ENCODE peak calls at places on chromosomes 12 and 14, in four cellular contexts. P, D, L and H are unnamed samples.

GRCh38 chr12:3032770-3033537 is 44.2 kb upstream of the TSPAN9 start:
- DNase-seq in D (no peak), L (no peak), P (no peak), H (no peak)

GRCh38 chr14:62691613-62692489 is 353.4 kb downstream of the KCNH5 start:
- DNase-seq in P (no peak), L (no peak), D (no peak), H (peak; percentile 78)

GRCh38 chr12:113416091-113416754 is 6.0 kb upstream of the SDSL start:
- DNase-seq in L (no peak), D (no peak), P (no peak), H (peak; percentile 10)

GRCh38 chr12:28497889-28498411 is 307.7 kb downstream of the CCDC91 start:
- DNase-seq in L (peak; percentile 7), D (no peak), P (no peak), H (peak; percentile 49)

GRCh38 chr12:85820117-85820516 is 16.1 kb downstream of the RASSF9 start:
- DNase-seq in L (no peak), P (no peak), D (no peak), H (peak; percentile 25)

GRCh38 chr14:71753126-71753830 is 179.0 kb upstream of the RGS6 start:
- DNase-seq in L (peak; percentile 91), D (peak; percentile 79), P (peak; percentile 90), H (peak; percentile 91)

GRCh38 chr12:51082561-51083139 is 746 bp downstream of the CSRNP2 start:
- DNase-seq in L (no peak), D (peak; percentile 51), P (no peak), H (peak; percentile 70)

GRCh38 chr14:90819734-90820393 is 3.6 kb upstream of the TTC7B start:
- DNase-seq in D (no peak), L (no peak), P (no peak), H (no peak)

GRCh38 chr12:117213295-117213808 is 23.1 kb upstream of the FBXO21 start:
- DNase-seq in D (no peak), P (no peak), L (no peak), H (no peak)

GRCh38 chr14:104521816-104522745 is 57.5 kb upstream of the C14orf180 start:
- DNase-seq in L (no peak), P (no peak), D (no peak), H (no peak)

GRCh38 chr14:77910506-77910905 is 110.6 kb downstream of the ADCK1 start:
- DNase-seq in L (no peak), P (no peak), D (no peak), H (no peak)

GRCh38 chr12:21881950-21882349 is 59.3 kb downstream of the ABCC9 start:
- DNase-seq in L (no peak), P (no peak), D (no peak), H (no peak)
- H3K4me1 ChIP-seq in L (no peaks in the 10 kb centered on the region), P (no peaks in the 10 kb centered on the region), D (no peaks in the 10 kb centered on the region), H (peaks cover 4% of the 10 kb centered on the region)

DNA sequence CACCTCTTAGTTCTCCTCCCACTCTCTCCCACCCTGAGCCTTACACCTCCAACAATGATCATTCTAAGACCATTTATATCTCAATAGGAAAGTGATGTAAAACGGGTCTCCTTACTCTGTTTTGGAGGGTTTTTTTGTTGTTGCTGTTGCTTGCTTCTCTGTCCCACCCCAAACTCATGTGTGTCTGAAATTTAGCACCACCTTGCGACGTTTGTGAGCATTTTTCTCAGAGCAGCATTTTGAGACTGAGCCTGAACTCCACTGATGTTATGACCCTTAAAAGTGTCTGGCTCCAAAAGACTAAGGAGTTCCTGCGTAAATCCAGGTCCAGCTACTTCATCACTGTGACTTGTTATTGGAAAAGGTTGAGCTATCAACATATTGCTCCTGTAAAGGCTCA is 155.0 kb downstream of the DAD1 start:
- DNase-seq in P (peak; percentile 14), L (no peak), D (no peak), H (no peak)
- H3K4me3 ChIP-seq in P (no peak overlapping the region), L (no peak overlapping the region), D (no peak overlapping the region), H (no peak overlapping the region)

GRCh38 chr12:65868878-65869277 is 44.6 kb downstream of the HMGA2 start:
- DNase-seq in P (no peak), D (no peak), L (no peak), H (no peak)

GRCh38 chr12:65867428-65867827 is 43.1 kb downstream of the HMGA2 start:
- DNase-seq in D (no peak), P (no peak), L (no peak), H (peak; percentile 96)

GRCh38 chr12:65875635-65876034 is 51.4 kb downstream of the HMGA2 start:
- DNase-seq in D (no peak), L (no peak), P (no peak), H (peak; percentile 76)

GRCh38 chr12:65868133-65868705 is 43.9 kb downstream of the HMGA2 start:
- DNase-seq in L (no peak), D (no peak), P (no peak), H (peak; percentile 93)

DNA sequence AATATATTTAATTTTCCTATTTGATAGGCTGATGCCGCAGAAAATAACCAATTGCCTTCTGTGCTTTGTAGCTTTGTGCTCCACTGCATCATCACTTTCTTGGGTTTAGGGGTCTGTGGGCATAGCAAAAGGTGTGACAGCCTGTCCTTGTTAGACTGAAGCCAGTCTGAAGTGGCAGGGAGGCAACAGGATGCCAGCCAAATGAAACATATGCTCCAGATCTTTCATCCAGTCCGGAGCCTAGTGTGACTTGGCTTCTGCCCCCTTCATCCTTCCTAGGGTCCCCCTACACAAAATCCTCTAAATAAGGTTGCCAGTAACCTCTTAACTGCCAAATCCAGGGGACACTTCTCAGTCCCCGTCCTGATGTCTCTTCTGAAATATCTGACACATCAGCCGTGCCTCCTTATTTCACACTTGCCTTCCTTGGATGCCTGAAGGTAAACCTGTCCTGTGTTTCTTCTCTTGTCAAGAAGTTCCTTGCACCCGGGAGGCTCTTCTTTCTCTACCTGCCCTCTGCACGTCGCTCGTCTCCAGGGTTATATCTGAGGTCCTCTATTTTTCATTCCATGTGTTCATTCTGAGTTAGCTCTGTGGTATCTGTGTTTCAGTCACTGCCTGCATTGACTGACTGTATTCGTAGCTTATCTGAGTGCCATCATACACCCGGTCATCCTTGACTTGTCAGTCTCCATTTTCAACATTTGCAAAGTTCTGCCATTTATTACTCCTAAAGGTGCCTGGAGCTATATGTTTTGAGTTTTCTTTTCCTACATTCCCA is 47.8 kb downstream of the HMGA2 start:
- DNase-seq in P (no peak), D (no peak), L (no peak), H (no peak)
- H3K79me2 ChIP-seq in P (peaks cover 50% of the 10 kb centered on the region), D (no peaks in the 10 kb centered on the region), L (peaks cover 100% of the 10 kb centered on the region), H (peaks cover 81% of the 10 kb centered on the region)

GRCh38 chr14:53608369-53608768 is 348.3 kb downstream of the BMP4 start:
- DNase-seq in P (no peak), L (peak; percentile 74), D (no peak), H (peak; percentile 36)
- H3K4me1 ChIP-seq in P (peaks cover 2% of the 10 kb centered on the region), L (peaks cover 30% of the 10 kb centered on the region), D (peaks cover 10% of the 10 kb centered on the region), H (no peaks in the 10 kb centered on the region)

GRCh38 chr12:27244680-27245005 is 557 bp downstream of the STK38L start:
- DNase-seq in L (no peak), D (no peak), P (no peak), H (peak; percentile 80)

GRCh38 chr12:27243804-27244679 is at the start of gene STK38L:
- DNase-seq in L (peak; percentile 96), P (peak; percentile 96), D (peak; percentile 96), H (peak; percentile 98)

GRCh38 chr12:27246774-27247173 is 2.7 kb downstream of the STK38L start:
- DNase-seq in L (no peak), P (no peak), D (no peak), H (no peak)

GRCh38 chr12:27246141-27246540 is 2.1 kb downstream of the STK38L start:
- DNase-seq in L (no peak), D (no peak), P (peak; percentile 66), H (no peak)

GRCh38 chr12:27245039-27245438 is 953 bp downstream of the STK38L start:
- DNase-seq in P (no peak), L (no peak), D (no peak), H (peak; percentile 29)
- H3K4me3 ChIP-seq in P (peak overlapping the region; percentile 71), L (peak overlapping the region; percentile 84), D (peak overlapping the region; percentile 51), H (peak overlapping the region; percentile 89)

GRCh38 chr12:39348523-39348922 is 94.4 kb downstream of the KIF21A start:
- DNase-seq in P (no peak), L (no peak), D (no peak), H (no peak)

GRCh38 chr12:39354955-39355354 is 88.0 kb downstream of the KIF21A start:
- DNase-seq in D (no peak), L (no peak), P (no peak), H (no peak)

GRCh38 chr12:39348941-39349626 is 93.8 kb downstream of the KIF21A start:
- DNase-seq in L (no peak), D (no peak), P (no peak), H (no peak)

GRCh38 chr12:39352470-39352869 is 90.5 kb downstream of the KIF21A start:
- DNase-seq in D (no peak), P (no peak), L (no peak), H (no peak)

DNA sequence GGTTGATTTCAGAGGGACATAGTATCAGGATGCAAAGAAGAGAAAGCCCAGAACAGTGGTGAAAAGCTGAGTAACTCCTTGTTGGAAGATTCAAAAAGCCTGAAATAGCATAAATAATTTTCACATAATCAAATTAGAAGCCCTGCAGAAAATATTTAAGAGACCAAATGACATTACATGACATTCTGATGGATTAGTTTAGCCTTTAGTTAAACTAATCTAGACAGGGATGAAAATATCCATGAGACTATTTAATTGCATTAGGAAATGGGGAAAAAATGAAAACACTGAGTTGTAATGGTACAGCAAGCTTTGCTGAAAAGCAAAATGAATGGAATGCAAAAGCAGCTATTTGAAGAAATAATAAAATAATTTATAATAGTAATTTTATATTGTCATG is 91.8 kb downstream of the KIF21A start:
- DNase-seq in D (no peak), P (no peak), L (no peak), H (no peak)
- H3K79me2 ChIP-seq in D (no peaks in the 10 kb centered on the region), P (no peaks in the 10 kb centered on the region), L (no peaks in the 10 kb centered on the region), H (no peaks in the 10 kb centered on the region)

DNA sequence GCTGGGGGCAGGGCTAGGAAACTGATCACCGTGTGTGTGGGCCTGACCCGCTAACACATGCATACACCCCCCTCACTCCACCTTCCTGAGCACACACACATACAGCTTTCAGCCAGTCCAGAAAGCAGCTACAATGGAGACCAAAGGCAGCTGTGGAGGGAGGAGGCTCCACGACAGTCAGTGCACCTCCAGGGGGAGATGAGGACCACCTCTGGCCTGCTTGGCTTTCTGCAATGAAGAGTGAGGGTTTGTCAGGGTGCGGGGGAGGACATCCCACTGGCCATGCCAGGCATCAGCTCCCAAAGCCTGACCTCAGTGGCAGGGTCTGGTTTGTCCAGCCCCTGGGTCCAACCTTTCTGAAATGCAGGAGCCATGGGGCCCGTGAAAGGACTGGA is 35.2 kb downstream of the SLC6A12 start:
- DNase-seq in P (no peak), L (no peak), D (no peak), H (no peak)
- H3K4me1 ChIP-seq in P (no peaks in the 10 kb centered on the region), L (peaks cover 9% of the 10 kb centered on the region), D (no peaks in the 10 kb centered on the region), H (peaks cover 9% of the 10 kb centered on the region)

GRCh38 chr12:57517187-57517586 is 3.1 kb downstream of the DDIT3 start:
- DNase-seq in L (no peak), D (no peak), P (no peak), H (peak; percentile 83)
- H3K4me3 ChIP-seq in L (no peak overlapping the region), D (no peak overlapping the region), P (no peak overlapping the region), H (peak overlapping the region; percentile 84)